ENCODE peak calls at places on chromosomes 13 and 19, in nine cellular contexts. S is tibial artery, T is heart right ventricle, Z is astrocyte of the spinal cord, C is suprapubic skin, E is endothelial cell, J is neural crest cell, X is stomach, Q is ovary. N is an unnamed sample.

GRCh38 chr19:58326914-58327726 is at the start of gene ZSCAN22:
- DNase-seq in S (peak; percentile 98), T (peak; percentile 98), Z (peak; percentile 97), C (peak; percentile 97), E (peak; percentile 90), J (peak; percentile 91), X (peak; percentile 97), Q (peak; percentile 94), N (peak; percentile 83)

GRCh38 chr19:46766569-46767317 is 20.5 kb upstream of the STRN4 start:
- DNase-seq in S (no peak), T (no peak), Z (no peak), C (no peak), E (peak; percentile 47), J (peak; percentile 48), X (peak; percentile 58), Q (no peak), N (no peak)

GRCh38 chr13:77034883-77035282 is 7.9 kb upstream of the FBXL3 start:
- DNase-seq in S (no peak), T (no peak), Z (peak; percentile 42), C (no peak), E (no peak), J (no peak), X (no peak), Q (no peak), N (no peak)

GRCh38 chr19:14003279-14004051 is 2.7 kb downstream of the RFX1 start:
- DNase-seq in S (no peak), T (no peak), Z (no peak), C (no peak), E (no peak), J (no peak), X (no peak), Q (no peak), N (no peak)

GRCh38 chr19:50178320-50178719 is 15.2 kb upstream of the IZUMO2 start:
- DNase-seq in S (no peak), T (no peak), Z (no peak), C (no peak), E (no peak), J (no peak), X (no peak), Q (no peak), N (no peak)

GRCh38 chr19:44942067-44942571 is at the start of gene APOC4:
- DNase-seq in S (no peak), T (no peak), Z (no peak), C (no peak), E (no peak), J (no peak), X (no peak), Q (no peak), N (no peak)

GRCh38 chr13:20326276-20326675 is 94.2 kb upstream of the GJB6 start:
- DNase-seq in S (no peak), T (no peak), Z (no peak), C (no peak), E (no peak), J (no peak), X (no peak), Q (no peak), N (no peak)

GRCh38 chr19:41391618-41392017 is 5.5 kb downstream of the EXOSC5 start:
- DNase-seq in S (no peak), T (no peak), Z (no peak), C (no peak), E (no peak), J (no peak), X (no peak), Q (no peak), N (no peak)

GRCh38 chr13:67369895-67370660 is 139.9 kb upstream of the PCDH9 start:
- DNase-seq in S (no peak), T (no peak), Z (peak; percentile 97), C (no peak), E (no peak), J (no peak), X (no peak), Q (no peak), N (no peak)

GRCh38 chr13:74056829-74057564 is 77.2 kb downstream of the KLF12 start:
- DNase-seq in S (no peak), T (peak; percentile 82), Z (no peak), C (no peak), E (no peak), J (no peak), X (no peak), Q (no peak), N (no peak)

DNA sequence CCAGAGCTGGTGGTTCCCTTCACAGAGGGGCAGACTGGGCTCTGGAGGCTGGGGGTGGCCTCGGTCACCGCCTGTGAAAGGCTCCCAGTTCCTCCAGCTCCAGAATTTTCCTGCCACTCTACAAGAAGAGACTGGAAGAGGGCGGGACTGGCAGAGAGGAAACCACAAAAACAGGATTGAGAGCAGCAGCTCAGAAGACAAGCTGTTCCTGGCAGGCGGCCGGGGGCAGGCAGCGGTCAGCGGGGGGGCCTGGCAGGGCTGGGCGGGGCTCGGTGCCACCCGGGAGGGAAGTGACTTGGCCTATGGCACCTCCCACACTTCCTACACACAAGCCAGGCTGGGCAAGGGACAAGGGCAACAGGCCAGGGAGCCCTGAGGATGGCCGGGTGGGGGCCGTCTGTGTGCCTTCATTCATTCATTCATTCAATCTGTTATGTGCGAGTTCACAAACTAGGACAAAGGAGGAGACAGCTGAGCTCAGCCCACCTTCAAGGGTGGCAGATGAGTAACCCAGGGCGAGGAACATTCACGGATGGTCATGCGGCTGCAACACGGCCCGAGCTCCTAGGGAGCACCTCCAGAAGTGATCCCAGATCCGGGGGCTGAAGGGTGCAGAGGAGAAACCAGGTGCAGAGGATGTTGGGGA is 16.9 kb upstream of the BTBD2 start:
- DNase-seq in S (peak; percentile 99), T (peak; percentile 92), Z (peak; percentile 88), C (peak; percentile 98), E (peak; percentile 45), J (no peak), X (peak; percentile 98), Q (peak; percentile 91), N (peak; percentile 55)
- TF ChIP-seq CTCF in S (no peak), T (no peak), Z (no peak), C (no peak), E (no peak), J (no peak), X (no peak), Q (no peak), N (no peak)

GRCh38 chr13:113949546-113949945 is 24.3 kb downstream of the C13orf46 start:
- DNase-seq in S (no peak), T (no peak), Z (no peak), C (peak; percentile 55), E (no peak), J (no peak), X (no peak), Q (no peak), N (no peak)

GRCh38 chr13:113946409-113947181 is 27.3 kb downstream of the C13orf46 start:
- DNase-seq in S (peak; percentile 65), T (peak; percentile 2), Z (no peak), C (peak; percentile 61), E (no peak), J (no peak), X (no peak), Q (no peak), N (no peak)

GRCh38 chr13:113945857-113946408 is 27.9 kb downstream of the C13orf46 start:
- DNase-seq in S (peak; percentile 57), T (no peak), Z (no peak), C (peak; percentile 48), E (no peak), J (no peak), X (no peak), Q (peak; percentile 10), N (no peak)

GRCh38 chr13:113948034-113948742 is 25.7 kb downstream of the C13orf46 start:
- DNase-seq in S (no peak), T (no peak), Z (no peak), C (peak; percentile 48), E (no peak), J (no peak), X (no peak), Q (no peak), N (no peak)

DNA sequence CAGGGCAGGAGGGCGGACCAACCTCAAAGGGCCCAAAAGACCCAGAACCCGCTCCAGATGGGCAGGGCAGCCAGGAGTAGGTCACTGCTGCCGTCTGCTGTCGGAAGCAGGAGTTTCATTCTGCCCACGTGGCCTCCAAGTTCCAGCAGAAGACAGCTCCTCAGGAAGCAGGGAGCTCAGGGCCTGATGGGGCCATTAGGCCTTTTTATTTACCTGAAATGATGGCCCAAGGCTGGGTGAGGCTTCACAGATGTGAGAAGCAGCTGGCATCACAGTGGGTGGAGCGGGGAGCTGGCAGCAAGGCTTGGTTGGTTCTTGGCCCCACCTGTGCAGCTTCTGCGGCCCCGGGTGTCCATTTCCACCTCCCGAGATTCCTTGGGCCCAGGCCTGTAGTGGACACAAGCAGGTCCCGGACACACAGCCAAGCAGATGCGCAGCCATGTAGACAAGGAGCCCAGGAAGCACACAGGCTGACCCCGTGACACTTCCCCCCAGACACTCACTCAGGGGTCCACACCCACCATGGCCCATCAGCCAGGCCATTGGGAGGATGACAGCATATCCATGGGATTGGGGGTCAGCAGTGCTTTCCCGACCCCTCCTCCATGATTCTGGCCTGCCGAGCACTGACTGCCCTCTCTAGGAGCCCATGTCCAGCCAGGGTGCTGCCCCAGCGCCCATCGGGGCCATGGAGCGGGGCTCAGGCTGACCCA is 26.4 kb downstream of the C13orf46 start:
- DNase-seq in S (peak; percentile 86), T (peak; percentile 48), Z (no peak), C (peak; percentile 77), E (no peak), J (no peak), X (peak; percentile 66), Q (peak; percentile 79), N (no peak)
- TF ChIP-seq CTCF in S (peak; percentile 88), T (peak; percentile 68), Z (peak; percentile 59), C (peak; percentile 43), E (no peak), J (peak; percentile 32), X (peak; percentile 68), Q (peak; percentile 80), N (peak; percentile 54)

GRCh38 chr19:17069249-17069648 is 6.0 kb downstream of the HAUS8 start:
- DNase-seq in S (no peak), T (no peak), Z (no peak), C (no peak), E (no peak), J (no peak), X (no peak), Q (no peak), N (no peak)
- TF ChIP-seq CTCF in S (no peak), T (no peak), Z (no peak), C (no peak), E (no peak), J (no peak), X (no peak), Q (no peak), N (no peak)

GRCh38 chr19:39415111-39416046 is 2.9 kb downstream of the PLEKHG2 start:
- DNase-seq in S (peak; percentile 66), T (no peak), Z (no peak), C (no peak), E (no peak), J (no peak), X (no peak), Q (peak; percentile 50), N (no peak)

GRCh38 chr19:39412100-39412866 is at the start of gene PLEKHG2:
- DNase-seq in S (peak; percentile 99), T (peak; percentile 98), Z (peak; percentile 100), C (peak; percentile 99), E (peak; percentile 98), J (peak; percentile 99), X (peak; percentile 97), Q (peak; percentile 98), N (peak; percentile 96)

GRCh38 chr19:39412867-39413268 is 399 bp downstream of the PLEKHG2 start:
- DNase-seq in S (no peak), T (no peak), Z (no peak), C (no peak), E (no peak), J (no peak), X (no peak), Q (no peak), N (no peak)

GRCh38 chr19:39413269-39413902 is 917 bp downstream of the PLEKHG2 start:
- DNase-seq in S (peak; percentile 92), T (peak; percentile 87), Z (peak; percentile 63), C (peak; percentile 89), E (peak; percentile 70), J (peak; percentile 66), X (no peak), Q (peak; percentile 85), N (no peak)

GRCh38 chr19:39413903-39414608 is 1.6 kb downstream of the PLEKHG2 start:
- DNase-seq in S (peak; percentile 78), T (no peak), Z (no peak), C (peak; percentile 83), E (peak; percentile 55), J (no peak), X (no peak), Q (peak; percentile 59), N (no peak)
- TF ChIP-seq CTCF in S (no peak), T (no peak), Z (peak; percentile 42), C (no peak), E (peak; percentile 13), J (no peak), X (no peak), Q (no peak), N (no peak)